ENCODE peak calls at places on chromosomes 7 and 10, in ten cellular contexts. O is GM03348; T is amniotic stem cell; D is Right ventricle myocardium superior; X is endothelial cell; R is naive thymus-derived CD8-positive, alpha-beta T cell; G is germinal center; F is NCI-H2081; Z is H9; J is activated T-cell treated with anti-CD3 and anti-CD28 coated beads for 1 hour. S is an unnamed sample.

GRCh38 chr7:143172354-143172753 is 10.9 kb upstream of the TAS2R39 start:
- DNase-seq in O (peak), T (no peak), D (peak), X (no peak), R (no peak), G (no peak), F (peak), Z (no peak), J (no peak), S (peak)

GRCh38 chr7:1531979-1532455 is 1.5 kb downstream of the MAFK start:
- DNase-seq in O (no peak), T (no peak), D (peak), X (no peak), R (peak), G (no peak), F (no peak), Z (no peak), J (no peak), S (no peak)

GRCh38 chr7:149422914-149423285 is 38.0 kb downstream of the ZNF777 start:
- DNase-seq in O (no peak), T (no peak), D (peak), X (peak), R (no peak), G (peak), F (no peak), Z (peak), J (peak), S (peak)

GRCh38 chr7:30688718-30689221 is 6.5 kb upstream of the CRHR2 start:
- DNase-seq in O (no peak), T (no peak), D (no peak), X (peak), R (no peak), G (no peak), F (no peak), Z (peak), J (no peak), S (peak)

GRCh38 chr7:65509368-65510186 is 135.9 kb downstream of the ZNF92 start:
- DNase-seq in O (no peak), T (no peak), D (peak), X (peak), R (peak), G (no peak), F (no peak), Z (no peak), J (no peak), S (peak)

GRCh38 chr7:132475669-132476116 is 100.6 kb downstream of the PLXNA4 start:
- DNase-seq in O (no peak), T (no peak), D (no peak), X (no peak), R (no peak), G (no peak), F (no peak), Z (peak), J (no peak), S (no peak)

GRCh38 chr7:34928052-34928451 is 109.2 kb downstream of the DPY19L1 start:
- DNase-seq in O (peak), T (no peak), D (peak), X (peak), R (peak), G (peak), F (no peak), Z (peak), J (peak), S (no peak)

GRCh38 chr7:26490631-26491624 is 199.3 kb downstream of the SNX10 start:
- DNase-seq in O (no peak), T (no peak), D (no peak), X (no peak), R (no peak), G (no peak), F (peak), Z (no peak), J (no peak), S (no peak)

GRCh38 chr7:94675356-94675755 is 19.4 kb upstream of the SGCE start:
- DNase-seq in O (no peak), T (no peak), D (no peak), X (no peak), R (no peak), G (no peak), F (no peak), Z (no peak), J (no peak), S (no peak)

GRCh38 chr10:132696728-132697567 is 89.0 kb downstream of the NKX6-2 start:
- DNase-seq in O (no peak), T (no peak), D (peak), X (no peak), R (no peak), G (no peak), F (no peak), Z (peak), J (no peak), S (no peak)